ENCODE peak calls at places on chromosome 15, in nine cellular contexts. P, B, E, V, R, F, D, Q and G are unnamed samples.

GRCh38 chr15:81859737-81860516 is 185.9 kb downstream of the MEX3B start:
- DNase-seq in F (no peak), R (no peak), D (no peak), Q (no peak), B (no peak), E (no peak), V (no peak), P (no peak), G (no peak)

GRCh38 chr15:68834356-68834755 is 13.7 kb upstream of the ANP32A start:
- DNase-seq in R (peak; percentile 52), V (no peak), F (no peak), Q (no peak), D (no peak), E (no peak), B (no peak), P (no peak), G (no peak)

GRCh38 chr15:99253381-99254090 is 2.3 kb downstream of the LRRC28 start:
- DNase-seq in B (no peak), P (peak; percentile 61), D (no peak), R (no peak), F (no peak), E (no peak), Q (peak; percentile 61), V (peak; percentile 82), G (peak; percentile 85)

GRCh38 chr15:39552546-39552945 is 28.3 kb upstream of the THBS1 start:
- DNase-seq in Q (no peak), R (no peak), E (no peak), D (no peak), B (no peak), F (no peak), V (no peak), P (no peak), G (no peak)

GRCh38 chr15:33448151-33448550 is 137.4 kb downstream of the RYR3 start:
- DNase-seq in Q (no peak), P (no peak), R (no peak), E (no peak), D (no peak), B (no peak), F (no peak), V (no peak), G (no peak)

GRCh38 chr15:95875141-95875643 is 455.3 kb upstream of the NR2F2 start:
- DNase-seq in E (no peak), R (no peak), F (no peak), Q (peak; percentile 65), B (peak; percentile 68), P (no peak), V (peak; percentile 81), D (peak; percentile 74), G (peak; percentile 81)

GRCh38 chr15:98647026-98647773 is 1.1 kb upstream of the IGF1R start:
- DNase-seq in V (peak; percentile 58), R (peak; percentile 60), Q (peak; percentile 21), P (peak; percentile 43), F (peak; percentile 80), B (peak; percentile 55), D (peak; percentile 82), E (peak; percentile 83), G (no peak)

GRCh38 chr15:75229191-75230015 is 27.7 kb downstream of the C15orf39 start:
- DNase-seq in R (no peak), V (no peak), D (peak; percentile 48), P (peak; percentile 22), E (no peak), B (no peak), Q (peak; percentile 37), F (no peak), G (no peak)

GRCh38 chr15:101206173-101206572 is 45.7 kb downstream of the CHSY1 start:
- DNase-seq in F (no peak), Q (peak; percentile 85), P (peak; percentile 95), V (peak; percentile 77), B (peak; percentile 33), D (no peak), R (peak; percentile 44), E (no peak), G (peak; percentile 24)

GRCh38 chr15:88089019-88089603 is 167.4 kb downstream of the NTRK3 start:
- DNase-seq in F (no peak), R (no peak), D (no peak), V (no peak), P (no peak), B (peak; percentile 30), Q (no peak), E (no peak), G (no peak)

GRCh38 chr15:41150279-41150678 is 34.2 kb upstream of the INO80 start:
- DNase-seq in Q (no peak), D (no peak), F (no peak), B (no peak), V (no peak), P (no peak), R (no peak), E (no peak), G (no peak)

GRCh38 chr15:60326824-60327654 is 70.7 kb downstream of the ANXA2 start:
- DNase-seq in D (no peak), R (no peak), F (no peak), V (peak; percentile 62), E (no peak), P (peak; percentile 52), Q (peak; percentile 58), B (peak; percentile 63), G (peak; percentile 36)

GRCh38 chr15:51460796-51461195 is 119.3 kb downstream of the GLDN start:
- DNase-seq in D (no peak), V (no peak), F (no peak), B (no peak), E (no peak), P (no peak), Q (no peak), R (no peak), G (no peak)

GRCh38 chr15:97972366-97972765 is 11.9 kb downstream of the ARRDC4 start:
- DNase-seq in D (no peak), V (no peak), R (no peak), F (no peak), Q (no peak), E (no peak), P (no peak), B (no peak), G (no peak)

GRCh38 chr15:23855260-23855659 is 168.2 kb upstream of the NDN start:
- DNase-seq in R (no peak), P (no peak), E (no peak), Q (no peak), B (no peak), F (no peak), D (no peak), V (no peak), G (no peak)

GRCh38 chr15:44101944-44102343 is 93.1 kb downstream of the FRMD5 start:
- DNase-seq in Q (peak; percentile 48), E (no peak), V (peak; percentile 82), P (peak; percentile 52), R (no peak), B (peak; percentile 70), D (no peak), F (no peak), G (peak; percentile 88)

GRCh38 chr15:70246623-70247200 is 149.0 kb upstream of the TLE3 start:
- DNase-seq in B (no peak), P (no peak), Q (no peak), E (no peak), R (no peak), V (no peak), D (no peak), F (no peak), G (no peak)

GRCh38 chr15:98344591-98344990 is 303.7 kb upstream of the IGF1R start:
- DNase-seq in Q (no peak), D (no peak), P (no peak), B (no peak), V (no peak), R (no peak), E (no peak), F (no peak), G (no peak)

GRCh38 chr15:76196286-76196948 is 114.9 kb downstream of the ETFA start:
- DNase-seq in E (peak; percentile 91), Q (peak; percentile 65), B (peak; percentile 90), D (peak; percentile 81), F (no peak), V (peak; percentile 85), R (no peak), P (peak; percentile 89), G (peak; percentile 63)

GRCh38 chr15:101381671-101382212 is 86.7 kb upstream of the SNRPA1 start:
- DNase-seq in F (no peak), R (no peak), P (no peak), B (peak; percentile 80), V (no peak), D (peak; percentile 49), E (no peak), Q (no peak), G (no peak)

GRCh38 chr15:86139828-86140227 is 60.2 kb downstream of the AGBL1 start:
- DNase-seq in E (peak; percentile 11), B (no peak), F (peak; percentile 10), V (no peak), D (no peak), P (no peak), R (no peak), Q (no peak), G (no peak)
- TF ChIP-seq CTCF in E (no peak), B (no peak), F (peak; percentile 48), V (peak; percentile 19), D (no peak), P (no peak), R (no peak), Q (peak; percentile 27), G (no peak)

GRCh38 chr15:92653836-92654524 is 1.6 kb downstream of the FAM174B start:
- DNase-seq in Q (no peak), E (no peak), R (peak; percentile 77), P (no peak), V (peak; percentile 29), F (no peak), B (no peak), D (no peak), G (no peak)
- TF ChIP-seq CTCF in Q (no peak), E (no peak), R (no peak), P (no peak), V (no peak), F (no peak), B (peak; percentile 3), D (no peak), G (no peak)

DNA sequence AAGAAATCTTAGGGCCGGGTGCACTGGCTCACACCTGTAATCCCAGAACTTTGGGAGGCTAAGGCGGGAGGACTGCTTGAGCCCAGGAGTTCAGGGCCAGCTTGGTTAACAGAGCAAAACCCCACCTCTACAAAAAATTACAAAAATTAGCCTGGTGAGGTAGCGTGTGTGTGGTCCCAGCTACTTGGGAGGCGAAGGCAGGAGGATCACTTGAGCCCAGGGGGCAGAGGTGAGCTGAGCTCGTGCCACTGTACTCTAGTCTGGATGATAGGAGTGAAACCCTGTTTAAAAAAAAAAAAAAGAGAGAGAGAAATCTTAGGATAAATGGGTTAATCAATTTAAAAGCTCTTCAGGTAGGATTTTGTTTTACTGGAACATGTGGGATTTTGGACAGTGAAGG is 31.2 kb upstream of the DUT start:
- DNase-seq in E (no peak), P (no peak), F (no peak), Q (no peak), R (no peak), V (no peak), D (no peak), B (no peak), G (no peak)
- TF ChIP-seq CTCF in E (no peak), P (no peak), F (no peak), Q (no peak), R (no peak), V (no peak), D (no peak), B (no peak), G (no peak)

DNA sequence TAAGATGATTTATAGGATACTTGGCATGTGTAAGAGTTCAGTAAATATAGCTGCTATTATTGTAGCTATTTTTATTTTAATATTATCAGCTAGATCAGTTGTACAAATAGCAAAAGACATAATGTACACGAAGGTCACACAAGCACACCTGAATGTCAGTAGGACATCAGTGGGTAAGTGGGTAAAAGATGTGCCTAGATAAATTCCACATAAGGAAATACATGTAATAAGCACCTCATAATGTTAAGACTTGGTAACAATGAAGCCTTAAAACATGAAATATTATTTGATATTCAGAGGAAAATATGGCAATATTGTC is 41.5 kb downstream of the ABHD2 start:
- DNase-seq in B (no peak), F (no peak), E (no peak), P (no peak), Q (no peak), R (no peak), D (no peak), V (no peak), G (no peak)
- TF ChIP-seq CTCF in B (no peak), F (no peak), E (no peak), P (no peak), Q (no peak), R (no peak), D (no peak), V (no peak), G (no peak)